ENCODE peak calls at places on chromosomes 11 and 22, in seven cellular contexts. B is IMR-90, C is neuronal stem cell, W is H1, O is mesenchymal stem cell, A is mesendoderm, S is H9. L is an unnamed sample. For H3K79me1, the result is how much of the 10 kb centered on the place peaks cover.

GRCh38 chr11:102287963-102288744 is 29.1 kb upstream of the BIRC3 start:
- DNase-seq in B (peak), C (peak), W (no peak), O (peak), A (peak), S (peak), L (peak)

GRCh38 chr11:1422481-1422880 is 32.7 kb downstream of the BRSK2 start:
- DNase-seq in B (no peak), C (no peak), W (no peak), O (no peak), A (peak), S (no peak), L (no peak)

GRCh38 chr22:28815729-28816128 is 15.4 kb upstream of the XBP1 start:
- DNase-seq in B (no peak), C (no peak), W (no peak), O (no peak), A (no peak), S (no peak), L (no peak)

GRCh38 chr11:36512016-36512415 is 1.9 kb upstream of the TRAF6 start:
- DNase-seq in B (peak), C (no peak), W (no peak), O (no peak), A (no peak), S (no peak), L (peak)

GRCh38 chr11:76838422-76839068 is 22.2 kb upstream of the ACER3 start:
- DNase-seq in B (no peak), C (peak), W (no peak), O (peak), A (peak), S (peak), L (no peak)

GRCh38 chr22:28899199-28899853 is 16.0 kb downstream of the ZNRF3 start:
- DNase-seq in B (peak), C (no peak), W (no peak), O (no peak), A (no peak), S (no peak), L (no peak)

GRCh38 chr11:38411149-38411548 is 1813.1 kb upstream of the RAG2 start:
- DNase-seq in B (no peak), C (no peak), W (no peak), O (no peak), A (peak), S (no peak), L (no peak)

GRCh38 chr11:8213390-8213789 is 44.6 kb upstream of the RIC3 start:
- DNase-seq in B (no peak), C (no peak), W (no peak), O (no peak), A (no peak), S (no peak), L (no peak)

GRCh38 chr22:37887610-37888378 is 18.3 kb upstream of the MICALL1 start:
- DNase-seq in B (peak), C (no peak), W (no peak), O (peak), A (peak), S (peak), L (peak)
- H3K27ac ChIP-seq in B (peak), C (peak), W (peak), O (peak), A (peak), S (no peak), L (peak)

GRCh38 chr22:45196926-45197605 is 33.3 kb downstream of the NUP50 start:
- DNase-seq in B (no peak), C (no peak), W (peak), O (no peak), A (no peak), S (no peak), L (no peak)
- H3K79me1 ChIP-seq in B (under half), C (under half), W (under half), O (under half), A (under half), S (under half), L (under half)

DNA sequence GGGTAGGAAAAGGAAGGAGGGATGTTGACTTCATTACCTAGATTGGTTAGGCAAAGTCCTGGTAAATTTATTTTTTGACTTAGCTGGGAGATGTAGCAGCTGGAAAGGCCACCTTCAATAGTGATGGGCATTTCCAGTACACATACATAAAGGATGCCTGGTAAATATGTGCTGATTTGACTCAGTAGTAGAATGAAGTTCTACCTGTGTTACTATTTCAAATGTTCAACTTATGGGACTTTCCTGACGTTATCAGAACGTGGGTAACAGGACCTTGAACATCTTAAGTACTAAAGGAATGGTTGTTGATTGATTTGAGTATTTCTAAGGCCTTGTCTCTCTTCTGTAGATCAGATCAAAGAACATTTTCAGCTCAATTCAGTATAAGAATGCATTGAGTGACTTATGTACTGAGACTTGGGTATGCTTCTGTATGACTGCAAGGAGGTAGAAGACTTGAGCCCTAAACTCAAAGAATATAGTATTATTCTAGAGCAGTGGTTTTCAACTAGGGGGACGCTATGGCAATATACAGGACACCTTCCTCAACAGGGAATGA is 27.1 kb downstream of the RNF121 start:
- DNase-seq in B (no peak), C (no peak), W (no peak), O (no peak), A (no peak), S (no peak), L (no peak)
- H3K27ac ChIP-seq in B (no peak), C (no peak), W (no peak), O (no peak), A (no peak), S (no peak), L (no peak)

GRCh38 chr11:127675602-127676001 is 675.0 kb upstream of the KIRREL3 start:
- DNase-seq in B (peak), C (no peak), W (no peak), O (peak), A (no peak), S (no peak), L (no peak)

GRCh38 chr11:127683321-127683720 is 682.8 kb upstream of the KIRREL3 start:
- DNase-seq in B (no peak), C (no peak), W (no peak), O (no peak), A (no peak), S (no peak), L (no peak)

GRCh38 chr11:127680146-127680545 is 679.6 kb upstream of the KIRREL3 start:
- DNase-seq in B (no peak), C (no peak), W (no peak), O (no peak), A (no peak), S (no peak), L (no peak)

GRCh38 chr11:127674754-127675153 is 674.2 kb upstream of the KIRREL3 start:
- DNase-seq in B (no peak), C (no peak), W (no peak), O (no peak), A (no peak), S (no peak), L (no peak)

GRCh38 chr11:127677813-127678212 is 677.2 kb upstream of the KIRREL3 start:
- DNase-seq in B (no peak), C (no peak), W (no peak), O (no peak), A (no peak), S (no peak), L (no peak)
- H3K79me1 ChIP-seq in B (under half), C (under half), W (under half), O (under half), A (under half), S (under half), L (under half)

DNA sequence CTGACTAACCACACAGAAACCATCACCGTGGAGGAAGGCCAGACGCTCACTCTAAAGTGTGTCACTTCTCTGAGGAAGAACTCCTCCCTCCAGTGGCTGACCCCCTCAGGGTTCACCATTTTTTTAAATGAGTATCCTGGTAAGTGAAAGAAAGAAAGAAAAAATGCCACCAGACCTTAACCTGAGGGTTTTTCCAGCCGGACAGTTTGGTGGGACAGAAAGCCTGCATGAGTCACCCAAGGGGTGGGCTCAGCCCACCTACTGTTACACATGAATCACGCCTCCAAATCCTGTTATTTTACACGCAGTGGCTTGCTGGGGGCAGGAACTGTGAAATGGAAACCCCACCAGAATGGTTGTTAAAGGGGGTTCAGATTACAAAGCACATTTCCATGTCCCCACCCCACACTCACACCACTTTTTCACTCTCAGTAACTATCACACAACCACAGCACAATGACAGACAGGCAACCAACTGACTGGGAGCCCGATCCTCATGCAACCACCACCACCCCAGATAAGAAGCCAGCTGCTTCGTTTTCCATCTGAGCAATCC is 11.9 kb downstream of the CRTAM start:
- DNase-seq in B (peak), C (no peak), W (no peak), O (peak), A (peak), S (peak), L (peak)
- H3K27ac ChIP-seq in B (no peak), C (no peak), W (no peak), O (peak), A (peak), S (no peak), L (peak)

GRCh38 chr11:73163638-73164174 is 21.6 kb upstream of the FCHSD2 start:
- DNase-seq in B (no peak), C (no peak), W (no peak), O (no peak), A (no peak), S (no peak), L (peak)
- H3K79me1 ChIP-seq in B (under half), C (under half), W (under half), O (under half), A (under half), S (under half), L (under half)

GRCh38 chr11:125080531-125080911 is 17.4 kb downstream of the SLC37A2 start:
- DNase-seq in B (no peak), C (no peak), W (no peak), O (no peak), A (no peak), S (no peak), L (no peak)
- H3K27ac ChIP-seq in B (no peak), C (no peak), W (no peak), O (no peak), A (no peak), S (no peak), L (no peak)

DNA sequence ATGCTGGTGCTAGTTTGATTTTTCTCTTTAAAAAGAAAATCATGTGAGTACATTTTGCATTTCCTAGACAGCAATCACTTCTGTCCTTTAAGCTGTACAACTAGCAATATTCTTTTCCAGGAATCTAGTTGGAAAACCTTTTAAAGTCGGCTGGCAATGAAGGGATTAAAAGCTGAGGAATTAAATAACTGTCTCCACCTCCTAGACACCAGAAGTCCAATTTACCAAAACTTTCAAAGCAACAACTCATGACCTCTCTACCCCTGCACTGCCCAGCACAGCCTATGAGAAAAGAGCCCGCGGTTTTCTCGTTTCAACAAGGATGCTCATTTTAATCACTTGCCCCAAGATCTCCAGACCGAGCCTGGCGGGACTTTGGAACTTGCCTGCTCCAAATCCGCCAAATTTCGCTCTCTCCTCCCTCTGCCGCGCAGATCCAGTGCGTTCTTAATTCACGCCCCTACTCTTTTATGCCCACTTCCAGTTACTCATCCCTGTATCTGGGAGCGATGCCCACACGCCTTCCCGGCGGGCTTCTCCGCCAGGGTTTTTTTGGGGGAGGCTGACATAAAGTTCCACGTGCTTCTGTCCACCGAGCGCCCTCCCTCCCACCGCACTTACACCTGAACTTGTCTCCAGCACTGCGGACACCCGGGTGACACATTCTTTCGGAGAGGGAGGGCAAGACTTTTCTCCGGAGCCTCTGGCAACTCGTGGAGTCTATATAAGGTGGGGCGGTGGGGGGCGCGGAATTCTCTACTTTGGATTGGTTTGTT is 2.5 kb downstream of the MPPED2 start:
- DNase-seq in B (no peak), C (no peak), W (peak), O (no peak), A (peak), S (peak), L (no peak)
- H3K79me1 ChIP-seq in B (under half), C (under half), W (under half), O (under half), A (under half), S (under half), L (under half)

GRCh38 chr22:18078329-18079041 is 695 bp downstream of the PEX26 start:
- DNase-seq in B (peak), C (no peak), W (peak), O (peak), A (peak), S (peak), L (no peak)
- H3K27ac ChIP-seq in B (peak), C (no peak), W (peak), O (peak), A (peak), S (no peak), L (peak)

DNA sequence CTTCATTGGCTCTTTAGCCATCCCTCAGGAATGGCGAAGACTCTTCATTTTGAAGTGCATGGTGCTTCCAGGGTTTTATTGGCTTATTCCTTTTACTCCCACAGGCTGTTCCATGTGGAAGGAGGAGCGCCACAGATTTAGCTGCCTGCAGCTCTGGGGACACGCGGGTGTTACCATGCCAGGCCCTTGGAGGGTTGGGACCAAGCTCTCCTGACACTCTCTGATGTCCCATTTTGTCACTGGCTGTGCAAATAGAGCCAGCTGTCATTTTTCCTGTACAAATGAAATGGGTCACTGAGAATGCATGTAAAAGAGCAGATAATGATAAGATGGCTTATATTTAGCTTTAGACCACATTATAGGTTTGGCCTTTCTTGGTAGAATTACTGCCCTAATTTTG is 9.2 kb downstream of the THYN1 start:
- DNase-seq in B (no peak), C (no peak), W (no peak), O (no peak), A (no peak), S (no peak), L (no peak)
- H3K79me1 ChIP-seq in B (under half), C (under half), W (under half), O (under half), A (under half), S (under half), L (under half)

L was measured in trophoblast cell.